ENCODE peak calls at places on chromosomes 5 and 9, in seven cellular contexts. V is GM23338, O is AML-193, H is GDM1, S is B cell, U is lung microvascular endothelial cell, R is NCI-H524. L is an unnamed sample.
A peak's percentile ranks its signal among the peaks of the same experiment; 100 is the strongest.

GRCh38 chr9:115126406-115126805 is 8.4 kb upstream of the TNC start:
- DNase-seq in H (no peak), S (no peak), O (no peak), R (no peak), V (no peak), U (no peak), L (no peak)

GRCh38 chr9:84343111-84343521 is 2.6 kb upstream of the SLC28A3 start:
- DNase-seq in R (no peak), S (no peak), U (no peak), H (no peak), O (no peak), V (no peak), L (no peak)

GRCh38 chr9:98107926-98108325 is 11.1 kb downstream of the TRIM14 start:
- DNase-seq in O (peak; percentile 55), R (no peak), U (no peak), V (no peak), S (no peak), H (no peak), L (no peak)

GRCh38 chr5:130050585-130050984 is 146.3 kb downstream of the CHSY3 start:
- DNase-seq in H (no peak), U (no peak), S (no peak), O (no peak), R (no peak), V (no peak), L (no peak)

GRCh38 chr5:91794856-91795548 is 411.9 kb upstream of the ARRDC3 start:
- DNase-seq in S (no peak), V (no peak), H (no peak), U (no peak), R (no peak), O (no peak), L (no peak)

GRCh38 chr5:1111727-1112289 is at the start of gene SLC12A7:
- DNase-seq in V (peak; percentile 78), S (peak; percentile 94), O (no peak), H (peak; percentile 55), R (no peak), U (peak; percentile 63), L (peak; percentile 12)

GRCh38 chr5:55538621-55539020 is 3.9 kb upstream of the PLPP1 start:
- DNase-seq in S (no peak), R (no peak), O (no peak), U (no peak), V (no peak), H (no peak), L (no peak)

GRCh38 chr5:79143684-79144379 is 32.2 kb downstream of the BHMT start:
- DNase-seq in S (no peak), U (no peak), H (no peak), V (no peak), R (no peak), O (no peak), L (no peak)

GRCh38 chr5:55407059-55407684 is 99.4 kb downstream of the MTREX start:
- DNase-seq in S (no peak), H (no peak), U (peak; percentile 80), V (peak; percentile 62), R (peak; percentile 22), O (peak; percentile 18), L (no peak)

GRCh38 chr5:180052211-180052818 is 19.2 kb downstream of the RNF130 start:
- DNase-seq in R (no peak), V (no peak), U (no peak), H (no peak), O (no peak), S (no peak), L (no peak)

L was measured in KG1.